ENCODE peak calls at places on chromosomes 6 and 20, in six cellular contexts. V, S, E, G, H and Y are unnamed samples.

GRCh38 chr6:40894962-40895799 is 143.8 kb downstream of the UNC5CL start:
- DNase-seq in V (peak), S (peak), E (peak), G (peak), H (no peak), Y (no peak)

GRCh38 chr6:26450240-26450639 is 7.5 kb upstream of the BTN2A1 start:
- DNase-seq in V (no peak), S (no peak), E (no peak), G (no peak), H (no peak), Y (no peak)

GRCh38 chr6:75460636-75461035 is 33.0 kb downstream of the FILIP1 start:
- DNase-seq in V (no peak), S (no peak), E (no peak), G (no peak), H (no peak), Y (no peak)

GRCh38 chr20:7926323-7926722 is 13.9 kb downstream of the HAO1 start:
- DNase-seq in V (no peak), S (peak), E (no peak), G (no peak), H (no peak), Y (no peak)

GRCh38 chr20:20412750-20413149 is 44.8 kb downstream of the INSM1 start:
- DNase-seq in V (no peak), S (peak), E (no peak), G (no peak), H (no peak), Y (no peak)

GRCh38 chr20:14879020-14879697 is 541.7 kb upstream of the FLRT3 start:
- DNase-seq in V (no peak), S (peak), E (peak), G (no peak), H (no peak), Y (peak)

GRCh38 chr6:150697515-150697914 is 97.8 kb downstream of the PLEKHG1 start:
- DNase-seq in V (no peak), S (no peak), E (peak), G (no peak), H (no peak), Y (no peak)

GRCh38 chr20:38805502-38805957 is at the start of gene PPP1R16B:
- DNase-seq in V (peak), S (peak), E (no peak), G (peak), H (peak), Y (no peak)

GRCh38 chr20:45368221-45368980 is 5.4 kb downstream of the SYS1 start:
- DNase-seq in V (no peak), S (no peak), E (peak), G (no peak), H (no peak), Y (no peak)

GRCh38 chr20:52864895-52865590 is 107.1 kb upstream of the TSHZ2 start:
- DNase-seq in V (no peak), S (no peak), E (no peak), G (no peak), H (no peak), Y (no peak)

GRCh38 chr6:111406200-111406711 is 76.8 kb downstream of the REV3L start:
- DNase-seq in V (no peak), S (no peak), E (peak), G (no peak), H (no peak), Y (no peak)

GRCh38 chr20:49668181-49668877 is 45.3 kb downstream of the B4GALT5 start:
- DNase-seq in V (no peak), S (peak), E (no peak), G (no peak), H (peak), Y (no peak)

GRCh38 chr6:25485820-25486559 is 166.0 kb upstream of the SCGN start:
- DNase-seq in V (no peak), S (peak), E (no peak), G (no peak), H (no peak), Y (no peak)

GRCh38 chr6:73394577-73395354 is at the start of gene DDX43:
- DNase-seq in V (peak), S (peak), E (no peak), G (no peak), H (peak), Y (no peak)

GRCh38 chr6:36109092-36109491 is 21.2 kb upstream of the MAPK13 start:
- DNase-seq in V (no peak), S (no peak), E (no peak), G (no peak), H (no peak), Y (no peak)

GRCh38 chr20:5197270-5197827 is 70.5 kb downstream of the CDS2 start:
- DNase-seq in V (no peak), S (no peak), E (no peak), G (no peak), H (no peak), Y (no peak)

GRCh38 chr6:29941476-29941875 is 856 bp upstream of the HLA-A start:
- DNase-seq in V (no peak), S (peak), E (peak), G (no peak), H (no peak), Y (no peak)

GRCh38 chr6:123592426-123592825 is 44.3 kb downstream of the TRDN start:
- DNase-seq in V (no peak), S (no peak), E (no peak), G (no peak), H (no peak), Y (no peak)

GRCh38 chr6:26556263-26557070 is 18.3 kb downstream of the HMGN4 start:
- DNase-seq in V (no peak), S (peak), E (peak), G (no peak), H (no peak), Y (peak)

GRCh38 chr20:15823718-15824117 is 749.5 kb downstream of the KIF16B start:
- DNase-seq in V (no peak), S (no peak), E (no peak), G (no peak), H (no peak), Y (no peak)

GRCh38 chr6:132530293-132530974 is 7.6 kb upstream of the TAAR9 start:
- DNase-seq in V (no peak), S (peak), E (peak), G (peak), H (peak), Y (peak)

GRCh38 chr20:59645316-59645715 is 41.0 kb downstream of the PHACTR3 start:
- DNase-seq in V (no peak), S (no peak), E (no peak), G (no peak), H (no peak), Y (no peak)

GRCh38 chr6:55758156-55758942 is 117.0 kb downstream of the BMP5 start:
- DNase-seq in V (no peak), S (no peak), E (peak), G (peak), H (no peak), Y (peak)

GRCh38 chr20:36579996-36580545 is 6.7 kb downstream of the TGIF2 start:
- DNase-seq in V (no peak), S (no peak), E (peak), G (no peak), H (no peak), Y (no peak)

GRCh38 chr6:41422156-41422555 is 86.7 kb downstream of the NCR2 start:
- DNase-seq in V (no peak), S (no peak), E (no peak), G (no peak), H (no peak), Y (no peak)

GRCh38 chr6:164258421-164258820 is 843.9 kb downstream of the QKI start:
- DNase-seq in V (no peak), S (no peak), E (no peak), G (no peak), H (no peak), Y (no peak)

GRCh38 chr6:37077459-37078296 is 72.2 kb downstream of the FGD2 start:
- DNase-seq in V (peak), S (no peak), E (peak), G (no peak), H (no peak), Y (peak)

GRCh38 chr6:116876635-116877611 is at the start of gene RFX6:
- DNase-seq in V (peak), S (no peak), E (no peak), G (no peak), H (no peak), Y (no peak)

GRCh38 chr20:2314759-2315439 is 19.1 kb downstream of the TGM3 start:
- DNase-seq in V (no peak), S (no peak), E (peak), G (peak), H (no peak), Y (peak)

GRCh38 chr20:34968020-34968775 is 12.5 kb downstream of the MYH7B start:
- DNase-seq in V (no peak), S (no peak), E (no peak), G (no peak), H (no peak), Y (no peak)

GRCh38 chr6:161683400-161683799 is 409.5 kb upstream of the AGPAT4 start:
- DNase-seq in V (no peak), S (no peak), E (no peak), G (no peak), H (no peak), Y (no peak)

GRCh38 chr20:47719625-47720024 is 65.7 kb downstream of the SULF2 start:
- DNase-seq in V (no peak), S (peak), E (no peak), G (no peak), H (no peak), Y (no peak)

GRCh38 chr6:70592391-70593117 is 25.8 kb downstream of the SDHAF4 start:
- DNase-seq in V (no peak), S (no peak), E (no peak), G (no peak), H (no peak), Y (no peak)

GRCh38 chr20:15236812-15237211 is 899.4 kb upstream of the FLRT3 start:
- DNase-seq in V (no peak), S (peak), E (peak), G (no peak), H (no peak), Y (peak)

GRCh38 chr20:7609250-7609649 is 331.0 kb downstream of the HAO1 start:
- DNase-seq in V (no peak), S (no peak), E (no peak), G (no peak), H (no peak), Y (no peak)

GRCh38 chr6:114342826-114343781 is at the start of gene HS3ST5:
- DNase-seq in V (no peak), S (no peak), E (peak), G (peak), H (no peak), Y (no peak)

GRCh38 chr20:14937021-14937420 is 599.6 kb upstream of the FLRT3 start:
- DNase-seq in V (no peak), S (no peak), E (no peak), G (no peak), H (no peak), Y (no peak)

GRCh38 chr6:56255370-56255769 is 8.0 kb upstream of the COL21A1 start:
- DNase-seq in V (no peak), S (no peak), E (no peak), G (no peak), H (no peak), Y (no peak)

GRCh38 chr6:154478021-154478651 is 32.3 kb downstream of the CNKSR3 start:
- DNase-seq in V (no peak), S (no peak), E (no peak), G (no peak), H (no peak), Y (no peak)